ENCODE peak calls at places on chromosomes 3 and 15, in seven cellular contexts. Q is HFFc6, C is nephron progenitor cell, Y is spleen, H is lower lobe of right lung, B is GM13976, M is glutamatergic neuron. N is an unnamed sample.
A peak's percentile ranks its signal among the peaks of the same experiment; 100 is the strongest.

GRCh38 chr3:13106308-13106970 is 33.2 kb upstream of the IQSEC1 start:
- DNase-seq in M (no peak), C (no peak), Y (no peak), Q (peak; percentile 65), H (peak; percentile 14), B (no peak), N (peak; percentile 28)

GRCh38 chr3:8660781-8661180 is 16.2 kb upstream of the SSUH2 start:
- DNase-seq in C (no peak), H (no peak), Y (peak; percentile 35), B (no peak), M (no peak), Q (no peak), N (no peak)

GRCh38 chr3:55896155-55896554 is 409.0 kb upstream of the WNT5A start:
- DNase-seq in H (no peak), Y (no peak), B (no peak), M (no peak), C (no peak), Q (no peak), N (no peak)

GRCh38 chr3:38018296-38019266 is 10.9 kb downstream of the PLCD1 start:
- DNase-seq in Y (no peak), Q (no peak), H (no peak), C (no peak), B (no peak), M (no peak), N (no peak)

GRCh38 chr15:41955807-41956525 is 16.4 kb downstream of the EHD4 start:
- DNase-seq in H (no peak), B (no peak), Q (no peak), M (no peak), C (peak; percentile 26), Y (no peak), N (no peak)

GRCh38 chr3:11950576-11950975 is 53.6 kb upstream of the SYN2 start:
- DNase-seq in Q (no peak), Y (no peak), H (no peak), M (no peak), B (no peak), C (no peak), N (no peak)

GRCh38 chr3:133016838-133017309 is 21.3 kb upstream of the TMEM108 start:
- DNase-seq in B (no peak), Y (no peak), C (no peak), H (no peak), M (no peak), Q (no peak), N (no peak)

GRCh38 chr15:77625376-77625775 is 7.3 kb downstream of the LINGO1 start:
- DNase-seq in Q (no peak), H (no peak), M (no peak), C (no peak), B (no peak), Y (no peak), N (no peak)

GRCh38 chr3:73546961-73547360 is 77.8 kb downstream of the PDZRN3 start:
- DNase-seq in Y (no peak), H (no peak), M (no peak), Q (peak; percentile 93), B (no peak), C (no peak), N (no peak)

GRCh38 chr15:23039151-23039916 is at the start of gene TUBGCP5:
- DNase-seq in B (peak; percentile 97), Y (peak; percentile 98), H (peak; percentile 98), C (peak; percentile 95), Q (peak; percentile 98), M (peak; percentile 100), N (peak; percentile 84)

GRCh38 chr15:62900071-62900812 is 142.3 kb upstream of the TPM1 start:
- DNase-seq in C (no peak), B (no peak), H (no peak), Q (no peak), Y (no peak), M (no peak), N (no peak)

GRCh38 chr15:62902821-62903220 is 139.7 kb upstream of the TPM1 start:
- DNase-seq in C (no peak), Q (no peak), M (no peak), B (no peak), H (no peak), Y (no peak), N (no peak)

GRCh38 chr15:62901087-62901486 is 141.5 kb upstream of the TPM1 start:
- DNase-seq in C (no peak), M (no peak), B (no peak), Y (no peak), H (no peak), Q (no peak), N (no peak)

GRCh38 chr15:62903437-62903836 is 139.1 kb upstream of the TPM1 start:
- DNase-seq in H (no peak), M (no peak), B (no peak), Y (no peak), C (no peak), Q (no peak), N (no peak)

GRCh38 chr15:62901916-62902554 is 140.5 kb upstream of the TPM1 start:
- DNase-seq in Q (no peak), B (no peak), M (no peak), H (no peak), Y (no peak), C (no peak), N (no peak)
- TF ChIP-seq CTCF in Q (no peak), B (no peak), M (no peak), H (no peak), Y (no peak), C (no peak), N (no peak)

GRCh38 chr15:40508216-40508615 is 37.4 kb downstream of the CHST14 start:
- DNase-seq in Y (no peak), C (no peak), M (no peak), H (no peak), Q (no peak), B (no peak), N (no peak)

GRCh38 chr15:40511093-40511471 is 40.3 kb downstream of the CHST14 start:
- DNase-seq in H (no peak), Y (peak; percentile 77), Q (no peak), B (peak; percentile 70), M (no peak), C (no peak), N (no peak)

GRCh38 chr15:40511472-40512133 is 40.8 kb downstream of the CHST14 start:
- DNase-seq in M (peak; percentile 69), Y (peak; percentile 89), Q (peak; percentile 3), C (peak; percentile 80), H (peak; percentile 90), B (peak; percentile 76), N (peak; percentile 60)

GRCh38 chr15:40510201-40510600 is 39.4 kb downstream of the CHST14 start:
- DNase-seq in B (no peak), H (no peak), Y (no peak), Q (no peak), C (no peak), M (no peak), N (no peak)

DNA sequence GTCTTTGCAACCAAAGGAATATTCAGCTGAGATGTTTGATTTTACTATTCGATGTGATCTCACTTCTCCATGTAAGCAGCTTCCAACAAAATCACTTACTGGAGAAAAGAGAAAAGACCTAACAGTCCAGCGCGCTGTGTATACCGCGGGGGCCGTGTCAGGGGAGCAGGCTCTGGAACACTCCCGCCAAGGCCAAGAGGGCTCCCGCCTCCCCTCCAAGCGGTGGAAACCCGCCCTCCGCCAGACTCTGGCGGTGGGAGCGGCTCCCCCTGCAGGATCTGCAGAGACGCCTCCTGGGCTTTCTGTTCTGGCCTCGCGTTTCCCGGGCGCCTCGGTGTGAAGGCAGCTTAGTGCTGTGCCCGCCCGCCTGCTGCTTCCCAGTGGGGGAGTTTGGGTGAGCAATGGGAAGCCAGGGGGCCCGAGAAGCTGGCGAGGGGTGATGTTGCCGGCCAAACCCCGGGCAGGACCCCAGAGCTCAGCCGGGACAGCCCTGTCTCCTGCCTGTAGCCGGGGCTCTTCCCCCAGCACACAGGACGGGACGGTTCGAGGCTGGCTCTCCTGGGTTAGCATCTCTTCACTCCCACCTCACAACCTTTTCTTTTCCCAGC is 36.3 kb downstream of the CHST14 start:
- DNase-seq in B (peak; percentile 86), Y (peak; percentile 87), C (peak; percentile 85), H (peak; percentile 78), M (peak; percentile 89), Q (peak; percentile 55), N (peak; percentile 74)
- TF ChIP-seq CTCF in B (peak; percentile 64), Y (peak; percentile 72), C (peak; percentile 60), H (peak; percentile 78), M (peak; percentile 15), Q (peak; percentile 80), N (no peak)

GRCh38 chr3:46849686-46850467 is 13.4 kb downstream of the MYL3 start:
- DNase-seq in B (no peak), Y (peak; percentile 47), Q (no peak), C (no peak), H (no peak), M (peak; percentile 12), N (no peak)

GRCh38 chr3:46846624-46847542 is 16.4 kb downstream of the MYL3 start:
- DNase-seq in H (no peak), M (no peak), Y (peak; percentile 64), Q (no peak), C (no peak), B (no peak), N (no peak)

GRCh38 chr3:46849098-46849631 is 14.1 kb downstream of the MYL3 start:
- DNase-seq in H (no peak), M (peak; percentile 6), Q (no peak), C (peak; percentile 35), Y (peak; percentile 62), B (no peak), N (no peak)

GRCh38 chr3:46847744-46848143 is 15.5 kb downstream of the MYL3 start:
- DNase-seq in B (no peak), Y (no peak), C (no peak), M (no peak), H (no peak), Q (no peak), N (no peak)

DNA sequence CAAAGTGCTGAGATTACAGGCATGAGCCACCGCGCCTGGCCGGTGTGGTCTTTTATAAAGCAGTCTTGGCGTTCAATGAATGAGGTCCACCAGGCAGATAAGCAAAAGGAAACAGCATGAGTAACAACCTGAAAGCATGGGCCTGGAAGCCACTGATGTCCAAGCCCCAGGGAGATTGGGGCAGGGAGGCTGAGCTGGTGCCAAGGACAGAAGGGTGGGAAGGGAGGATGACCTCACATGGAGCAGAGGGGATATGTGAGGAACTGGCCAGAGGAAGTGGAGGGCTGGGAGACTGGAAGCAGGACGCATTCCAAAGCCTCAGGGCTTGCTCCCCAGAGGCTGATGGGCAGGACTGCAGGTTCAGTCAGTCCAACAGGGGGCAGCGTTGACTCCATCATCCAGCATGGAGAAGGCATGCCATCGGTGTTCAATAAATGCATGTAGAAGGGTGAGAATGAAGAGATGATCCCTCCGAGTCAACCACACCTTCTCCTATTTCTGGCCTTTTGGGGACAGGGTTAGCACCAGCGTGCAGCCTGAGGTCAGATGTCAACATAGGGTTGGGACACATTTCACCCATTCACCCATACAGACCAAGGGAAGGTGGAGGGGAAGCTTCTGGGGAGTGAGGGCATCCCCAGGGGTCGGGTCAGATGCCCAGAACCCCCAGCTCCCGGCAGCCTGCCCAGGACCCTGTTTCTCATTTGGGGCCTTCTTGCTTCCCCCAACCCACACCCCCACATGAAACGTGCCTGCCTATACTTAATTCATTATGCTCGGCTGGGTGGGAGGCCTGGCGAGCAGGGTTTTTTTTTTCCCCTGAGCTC is 14.8 kb downstream of the MYL3 start:
- DNase-seq in Y (peak; percentile 61), Q (peak; percentile 38), H (no peak), B (no peak), M (peak; percentile 31), C (peak; percentile 45), N (peak; percentile 40)
- TF ChIP-seq CTCF in Y (peak; percentile 24), Q (peak; percentile 78), H (peak; percentile 45), B (no peak), M (peak; percentile 37), C (peak; percentile 27), N (no peak)

DNA sequence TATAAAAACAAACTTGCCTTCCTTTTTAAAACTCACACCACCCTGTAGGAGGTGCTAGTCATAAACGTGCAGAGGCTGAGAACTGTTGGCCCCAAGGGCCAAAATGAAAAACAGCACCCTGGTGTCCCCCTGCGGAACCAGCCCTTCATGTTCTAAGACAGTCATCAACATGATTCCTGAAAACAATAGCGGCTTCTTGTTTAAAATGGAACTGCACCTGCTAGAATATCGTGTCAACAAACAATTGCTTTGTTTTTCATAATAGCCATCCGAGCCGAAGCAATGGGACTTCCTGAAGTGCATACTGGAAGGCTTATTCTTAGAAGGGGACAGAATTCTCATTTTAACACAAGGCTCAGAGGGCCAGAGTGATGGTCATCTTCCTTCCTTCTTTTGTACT is 43.7 kb downstream of the MECOM start:
- DNase-seq in H (no peak), Y (no peak), B (no peak), M (no peak), C (no peak), Q (no peak), N (no peak)
- TF ChIP-seq CTCF in H (no peak), Y (no peak), B (no peak), M (no peak), C (peak; percentile 8), Q (no peak), N (no peak)